ENCODE peak calls at places on chromosomes 5 and 9, in nine cellular contexts. V is suprapubic skin, J is HepG2, I is SK-N-SH, M is K562, E is stomach, S is GM12878, G is sigmoid colon, Y is transverse colon. A is an unnamed sample.

GRCh38 chr5:114319821-114320220 is 42.0 kb upstream of the KCNN2 start:
- DNase-seq in V (no peak), J (no peak), I (no peak), M (no peak), E (no peak), S (no peak), G (no peak), Y (no peak), A (no peak)

GRCh38 chr5:67147768-67148167 is 48.8 kb downstream of the CD180 start:
- DNase-seq in V (no peak), J (peak; percentile 19), I (no peak), M (no peak), E (no peak), S (no peak), G (no peak), Y (no peak), A (no peak)

GRCh38 chr9:15306068-15306756 is 804 bp downstream of the TTC39B start:
- DNase-seq in V (peak; percentile 83), J (peak; percentile 59), I (peak; percentile 55), M (no peak), E (peak; percentile 83), S (no peak), G (peak; percentile 79), Y (peak; percentile 78), A (peak; percentile 88)

GRCh38 chr9:133114451-133114885 is 6.6 kb downstream of the RALGDS start:
- DNase-seq in V (no peak), J (no peak), I (peak; percentile 85), M (no peak), E (no peak), S (no peak), G (peak; percentile 80), Y (no peak), A (peak; percentile 71)

GRCh38 chr5:62259699-62260220 is 46.2 kb upstream of the KIF2A start:
- DNase-seq in V (no peak), J (no peak), I (no peak), M (no peak), E (no peak), S (no peak), G (no peak), Y (no peak), A (no peak)

GRCh38 chr9:135116371-135116770 is 28.9 kb downstream of the OLFM1 start:
- DNase-seq in V (no peak), J (no peak), I (no peak), M (no peak), E (no peak), S (no peak), G (no peak), Y (no peak), A (no peak)

GRCh38 chr9:124477211-124478013 is 27.2 kb downstream of the ADGRD2 start:
- DNase-seq in V (no peak), J (no peak), I (peak; percentile 87), M (peak; percentile 37), E (no peak), S (no peak), G (no peak), Y (no peak), A (peak; percentile 75)

GRCh38 chr9:132027752-132028666 is 51.7 kb downstream of the MED27 start:
- DNase-seq in V (no peak), J (no peak), I (no peak), M (no peak), E (no peak), S (no peak), G (no peak), Y (no peak), A (peak; percentile 66)

GRCh38 chr9:114348906-114349482 is 19.3 kb downstream of the ORM2 start:
- DNase-seq in V (peak; percentile 82), J (peak; percentile 45), I (no peak), M (peak; percentile 90), E (no peak), S (peak; percentile 94), G (peak; percentile 95), Y (peak; percentile 70), A (no peak)

GRCh38 chr5:107570805-107571531 is 99.8 kb downstream of the EFNA5 start:
- DNase-seq in V (no peak), J (peak; percentile 2), I (no peak), M (no peak), E (peak; percentile 31), S (peak; percentile 94), G (no peak), Y (peak; percentile 55), A (peak; percentile 29)

GRCh38 chr5:159051431-159052281 is 48.1 kb downstream of the EBF1 start:
- DNase-seq in V (peak; percentile 71), J (no peak), I (no peak), M (no peak), E (peak; percentile 40), S (no peak), G (peak; percentile 68), Y (peak; percentile 35), A (peak; percentile 36)

GRCh38 chr5:173582198-173583092 is 34.0 kb downstream of the BOD1 start:
- DNase-seq in V (no peak), J (no peak), I (no peak), M (no peak), E (no peak), S (no peak), G (no peak), Y (no peak), A (no peak)

GRCh38 chr5:153965102-153965645 is 73.5 kb downstream of the FAM114A2 start:
- DNase-seq in V (no peak), J (peak; percentile 55), I (peak; percentile 77), M (peak; percentile 70), E (peak; percentile 33), S (peak; percentile 13), G (peak; percentile 72), Y (peak; percentile 16), A (no peak)

GRCh38 chr9:129326061-129327005 is 148.3 kb upstream of the IER5L start:
- DNase-seq in V (peak; percentile 51), J (no peak), I (no peak), M (no peak), E (no peak), S (no peak), G (no peak), Y (no peak), A (no peak)

GRCh38 chr9:134679616-134680392 is 38.2 kb downstream of the COL5A1 start:
- DNase-seq in V (no peak), J (no peak), I (no peak), M (no peak), E (no peak), S (no peak), G (peak; percentile 57), Y (no peak), A (no peak)

GRCh38 chr9:19650292-19650691 is 138.5 kb downstream of the SLC24A2 start:
- DNase-seq in V (no peak), J (no peak), I (no peak), M (peak; percentile 50), E (no peak), S (no peak), G (no peak), Y (no peak), A (no peak)

GRCh38 chr9:110895141-110895912 is 142.9 kb downstream of the LPAR1 start:
- DNase-seq in V (no peak), J (no peak), I (no peak), M (no peak), E (no peak), S (no peak), G (peak; percentile 81), Y (peak; percentile 16), A (peak; percentile 6)

GRCh38 chr5:107979272-107979671 is 308.5 kb upstream of the EFNA5 start:
- DNase-seq in V (no peak), J (no peak), I (no peak), M (no peak), E (no peak), S (no peak), G (no peak), Y (no peak), A (no peak)

DNA sequence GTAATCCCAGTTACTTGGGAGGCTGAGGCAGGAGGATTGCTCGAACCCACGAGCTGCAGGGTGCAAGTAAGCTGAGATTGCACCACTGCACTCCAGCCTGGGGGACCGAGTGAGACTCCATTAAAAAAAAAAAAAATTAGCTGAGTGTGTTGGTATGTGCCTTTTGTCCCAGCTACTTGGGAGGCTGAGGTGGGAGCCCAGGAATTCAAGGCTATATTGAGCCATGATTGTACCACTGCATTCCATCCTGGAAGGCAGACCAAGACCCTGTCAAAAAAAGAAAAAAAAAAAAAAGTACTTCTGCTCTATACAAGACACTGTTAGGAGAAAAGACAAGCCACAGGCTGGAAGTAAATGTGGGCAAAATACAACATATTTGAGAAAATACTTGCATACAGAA is 68.5 kb upstream of the FBXW11 start:
- DNase-seq in V (no peak), J (no peak), I (no peak), M (no peak), E (no peak), S (no peak), G (no peak), Y (no peak), A (no peak)
- TF ChIP-seq EP300 in V (no peak), J (no peak), I (no peak), M (no peak), E (no peak), S (no peak), G (no peak), Y (no peak), A (no peak)

DNA sequence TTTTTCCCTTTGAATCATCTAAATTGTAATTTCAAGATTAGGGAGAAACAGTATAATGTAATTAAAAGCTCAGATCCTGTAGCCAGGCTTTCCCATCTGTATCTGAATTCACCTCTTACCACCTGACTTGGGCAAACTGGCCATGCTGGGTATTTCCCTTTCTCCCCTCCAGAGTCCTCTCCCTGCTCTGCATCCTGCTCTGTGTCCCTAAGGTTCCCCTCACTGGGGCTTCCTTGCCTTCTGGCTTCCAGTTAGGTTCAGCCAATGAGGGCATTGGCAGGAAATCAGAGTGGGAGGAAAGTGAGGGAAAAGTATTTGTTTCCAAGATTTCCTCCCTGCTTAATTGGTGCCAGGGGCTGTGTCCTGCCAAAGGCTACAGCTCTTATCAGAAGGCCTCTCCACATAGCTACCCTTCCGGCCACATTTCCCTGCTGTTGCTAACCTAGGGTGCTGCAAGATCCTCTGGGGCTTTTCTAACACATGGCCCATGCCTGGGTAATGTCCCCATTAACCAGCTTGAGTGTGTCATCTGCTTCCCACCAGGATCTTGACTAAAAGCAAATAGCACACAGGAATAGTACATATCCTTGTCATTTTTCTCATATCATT is 51.0 kb upstream of the MPDZ start:
- DNase-seq in V (no peak), J (no peak), I (peak; percentile 52), M (no peak), E (no peak), S (no peak), G (no peak), Y (no peak), A (no peak)
- TF ChIP-seq POLR2AphosphoS5 in V (no peak), J (no peak), I (no peak), M (no peak), E (no peak), S (no peak), G (no peak), Y (no peak), A (peak; percentile 22)

GRCh38 chr9:100087218-100087617 is 11.6 kb downstream of the ERP44 start:
- DNase-seq in V (no peak), J (no peak), I (no peak), M (no peak), E (no peak), S (no peak), G (no peak), Y (no peak), A (no peak)
- TF ChIP-seq EP300 in V (no peak), J (no peak), I (no peak), M (no peak), E (no peak), S (no peak), G (no peak), Y (no peak), A (no peak)

DNA sequence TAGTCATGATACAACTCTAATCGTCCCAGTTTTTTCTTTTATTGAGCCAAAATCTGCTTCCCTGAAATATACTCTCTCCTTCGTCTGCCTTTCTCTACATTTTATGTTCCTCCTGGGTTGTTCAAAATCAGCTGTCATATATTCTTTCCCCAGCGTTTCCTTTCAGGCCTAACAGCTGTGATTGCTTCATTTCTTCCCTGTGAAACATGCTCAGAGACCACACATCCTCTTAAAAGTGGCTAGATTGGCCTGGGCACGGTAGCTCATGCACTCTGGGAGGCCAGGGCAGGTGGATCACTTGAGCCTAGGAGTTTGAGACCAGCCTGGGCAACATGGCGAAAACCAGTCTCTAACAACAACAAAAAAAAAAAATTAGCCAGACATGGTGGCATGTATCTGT is 25.1 kb downstream of the NFX1 start:
- DNase-seq in V (no peak), J (no peak), I (no peak), M (no peak), E (no peak), S (no peak), G (no peak), Y (no peak), A (no peak)
- TF ChIP-seq POLR2AphosphoS5 in V (no peak), J (no peak), I (no peak), M (no peak), E (no peak), S (no peak), G (no peak), Y (no peak), A (no peak)

A was measured in upper lobe of left lung.